ENCODE peak calls at places on chromosomes 7 and 10, in four cellular contexts. G, O, H and J are unnamed samples.
A peak's percentile ranks its signal among the peaks of the same experiment; 100 is the strongest.

GRCh38 chr7:66296555-66296954 is 91.4 kb downstream of the TPST1 start:
- DNase-seq in G (no peak), O (no peak), H (no peak), J (no peak)

GRCh38 chr7:108415821-108416536 is 40.3 kb downstream of the NRCAM start:
- DNase-seq in G (no peak), O (peak; percentile 48), H (peak; percentile 62), J (no peak)

GRCh38 chr10:122120008-122120744 is 131.2 kb downstream of the TACC2 start:
- DNase-seq in G (no peak), O (no peak), H (no peak), J (no peak)

GRCh38 chr10:31146496-31147219 is 115.0 kb upstream of the ZNF438 start:
- DNase-seq in G (no peak), O (no peak), H (peak; percentile 52), J (peak; percentile 17)

GRCh38 chr7:106419455-106420182 is 134.8 kb upstream of the NAMPT start:
- DNase-seq in G (no peak), O (no peak), H (no peak), J (no peak)

GRCh38 chr7:110612680-110613079 is 478.2 kb upstream of the LRRN3 start:
- DNase-seq in G (no peak), O (no peak), H (no peak), J (no peak)

GRCh38 chr7:778968-779451 is 51.9 kb upstream of the PRKAR1B start:
- DNase-seq in G (no peak), O (peak; percentile 70), H (no peak), J (no peak)

GRCh38 chr7:22666732-22667131 is 60.3 kb upstream of the IL6 start:
- DNase-seq in G (no peak), O (no peak), H (peak; percentile 25), J (no peak)

GRCh38 chr7:36265720-36266119 is 112.7 kb downstream of the EEPD1 start:
- DNase-seq in G (no peak), O (no peak), H (no peak), J (no peak)

GRCh38 chr7:41900532-41900931 is 197.6 kb upstream of the INHBA start:
- DNase-seq in G (no peak), O (no peak), H (no peak), J (no peak)

GRCh38 chr7:95471076-95471475 is 14.7 kb upstream of the ASB4 start:
- DNase-seq in G (no peak), O (no peak), H (no peak), J (no peak)

GRCh38 chr7:125468855-125469174 is 539.2 kb upstream of the POT1 start:
- DNase-seq in G (no peak), O (no peak), H (no peak), J (no peak)

GRCh38 chr7:70343519-70343918 is 745.2 kb downstream of the AUTS2 start:
- DNase-seq in G (no peak), O (no peak), H (no peak), J (no peak)

GRCh38 chr10:49257159-49257558 is 41.8 kb upstream of the C10orf71 start:
- DNase-seq in G (no peak), O (no peak), H (no peak), J (no peak)

GRCh38 chr7:16989883-16990413 is 108.2 kb upstream of the AGR3 start:
- DNase-seq in G (no peak), O (peak; percentile 76), H (no peak), J (peak; percentile 78)

GRCh38 chr7:27142562-27143021 is 889 bp downstream of the HOXA5 start:
- DNase-seq in G (no peak), O (no peak), H (peak; percentile 46), J (no peak)

GRCh38 chr10:89310092-89310886 is 8.4 kb downstream of the IFIT2 start:
- DNase-seq in G (no peak), O (no peak), H (no peak), J (no peak)

GRCh38 chr10:3251172-3251571 is 78.6 kb upstream of the PITRM1 start:
- DNase-seq in G (peak; percentile 26), O (no peak), H (no peak), J (no peak)

GRCh38 chr10:73039635-73040034 is 57.0 kb downstream of the P4HA1 start:
- DNase-seq in G (no peak), O (no peak), H (no peak), J (no peak)

GRCh38 chr7:121401896-121402295 is 5.8 kb upstream of the FAM3C start:
- DNase-seq in G (no peak), O (no peak), H (no peak), J (no peak)

GRCh38 chr7:7498881-7499280 is 36.8 kb downstream of the COL28A1 start:
- DNase-seq in G (no peak), O (no peak), H (no peak), J (no peak)

GRCh38 chr10:114551310-114551972 is 106.6 kb downstream of the ABLIM1 start:
- DNase-seq in G (no peak), O (peak; percentile 15), H (no peak), J (peak; percentile 62)

GRCh38 chr7:71414490-71414889 is 282.5 kb downstream of the GALNT17 start:
- DNase-seq in G (no peak), O (no peak), H (no peak), J (no peak)

GRCh38 chr7:68929712-68930395 is 668.4 kb upstream of the AUTS2 start:
- DNase-seq in G (no peak), O (no peak), H (no peak), J (peak; percentile 8)

GRCh38 chr10:53284615-53285182 is 512.1 kb upstream of the MBL2 start:
- DNase-seq in G (no peak), O (no peak), H (no peak), J (no peak)

GRCh38 chr7:129361771-129362170 is 72.5 kb upstream of the STRIP2 start:
- DNase-seq in G (no peak), O (no peak), H (no peak), J (no peak)

GRCh38 chr7:75915416-75916156 is 631 bp downstream of the POR start:
- DNase-seq in G (no peak), O (no peak), H (peak; percentile 16), J (peak; percentile 44)